ENCODE peak calls at places on chromosomes 6 and 20, in nine cellular contexts. J, Y, C, B, O, E, G, X and P are unnamed samples. For H3K4me1, the result is how much of the 10 kb centered on the place peaks cover.

GRCh38 chr20:6767536-6768227 is at the start of gene BMP2:
- DNase-seq in J (peak), Y (peak), C (no peak), B (peak), O (peak), E (peak), G (peak), X (no peak), P (no peak)

GRCh38 chr6:150567823-150568383 is 31.8 kb upstream of the PLEKHG1 start:
- DNase-seq in J (no peak), Y (peak), C (no peak), B (no peak), O (peak), E (no peak), G (no peak), X (no peak), P (no peak)

GRCh38 chr20:49471397-49471796 is 11.1 kb downstream of the KCNB1 start:
- DNase-seq in J (no peak), Y (no peak), C (no peak), B (no peak), O (no peak), E (no peak), G (no peak), X (no peak), P (no peak)

GRCh38 chr20:62122659-62123449 is 579 bp downstream of the LSM14B start:
- DNase-seq in J (peak), Y (peak), C (peak), B (peak), O (peak), E (no peak), G (peak), X (no peak), P (no peak)

GRCh38 chr6:111361648-111362047 is 121.4 kb downstream of the REV3L start:
- DNase-seq in J (peak), Y (peak), C (peak), B (no peak), O (peak), E (peak), G (no peak), X (no peak), P (no peak)

GRCh38 chr6:42441661-42442081 is 10.1 kb downstream of the TRERF1 start:
- DNase-seq in J (no peak), Y (peak), C (no peak), B (no peak), O (peak), E (peak), G (no peak), X (no peak), P (no peak)

GRCh38 chr6:12354499-12354898 is 64.3 kb downstream of the EDN1 start:
- DNase-seq in J (no peak), Y (peak), C (peak), B (peak), O (no peak), E (peak), G (no peak), X (no peak), P (no peak)

GRCh38 chr6:74731204-74731603 is 474.6 kb downstream of the COL12A1 start:
- DNase-seq in J (no peak), Y (no peak), C (no peak), B (no peak), O (no peak), E (no peak), G (no peak), X (no peak), P (no peak)

DNA sequence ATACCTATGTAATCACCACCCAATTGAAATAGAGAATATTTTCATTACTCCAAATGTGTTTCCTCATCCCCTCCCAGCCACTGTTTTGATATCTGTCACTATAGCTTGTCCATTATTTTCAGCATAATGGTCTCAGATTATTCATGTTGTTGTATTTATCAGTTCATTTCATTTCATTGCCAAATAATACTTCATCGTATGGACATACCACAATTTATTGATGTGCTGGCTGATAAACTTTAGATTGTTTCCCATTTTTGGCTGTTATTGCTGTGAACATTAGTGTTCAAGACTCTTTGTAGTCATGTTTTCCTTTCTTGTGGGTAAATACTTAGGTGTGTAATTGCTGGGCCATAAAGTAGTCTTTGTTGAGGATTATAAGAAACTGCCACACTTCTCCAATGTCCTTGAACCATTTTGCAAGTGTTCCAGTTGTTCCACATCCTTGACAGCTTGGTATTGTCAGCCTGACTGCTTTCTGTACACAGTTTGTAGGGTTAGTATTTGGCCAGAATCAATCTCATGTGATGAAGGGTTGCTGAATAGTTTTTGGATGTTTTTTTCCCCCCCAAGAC is 44.3 kb downstream of the JARID2 start:
- DNase-seq in J (no peak), Y (no peak), C (no peak), B (no peak), O (no peak), E (no peak), G (no peak), X (no peak), P (no peak)
- H3K4me1 ChIP-seq in J (under half), Y (under half), C (under half), B (under half), O (under half), E (under half), G (under half), X (half or more), P (under half)

DNA sequence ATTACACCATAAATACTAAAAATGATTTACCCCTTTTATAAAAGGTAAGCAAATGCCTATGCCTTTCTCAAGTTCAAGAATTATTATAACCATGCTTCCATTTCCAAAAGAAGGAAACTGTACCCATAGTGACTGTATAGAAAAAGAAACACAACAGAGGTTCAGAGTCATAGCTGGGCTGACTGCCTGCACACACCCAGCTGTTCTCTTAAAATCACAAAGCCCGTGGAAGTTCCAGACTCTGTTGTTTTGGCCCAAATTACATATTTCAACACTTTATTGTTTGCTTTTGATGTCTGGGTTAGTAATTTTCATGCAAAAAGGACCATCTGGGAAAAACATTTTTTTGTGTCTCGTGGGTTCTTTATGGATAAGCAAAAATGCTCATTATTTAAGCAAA is 99.2 kb downstream of the LCA5 start:
- DNase-seq in J (no peak), Y (no peak), C (no peak), B (no peak), O (no peak), E (no peak), G (no peak), X (no peak), P (no peak)
- H3K4me1 ChIP-seq in J (under half), Y (under half), C (under half), B (under half), O (under half), E (under half), G (under half), X (under half), P (under half)

GRCh38 chr6:90415178-90415577 is 118.5 kb upstream of the BACH2 start:
- DNase-seq in J (no peak), Y (no peak), C (no peak), B (no peak), O (no peak), E (no peak), G (no peak), X (no peak), P (no peak)

GRCh38 chr6:90414352-90414751 is 117.7 kb upstream of the BACH2 start:
- DNase-seq in J (no peak), Y (no peak), C (peak), B (no peak), O (no peak), E (no peak), G (no peak), X (no peak), P (no peak)

GRCh38 chr6:90420495-90420894 is 123.9 kb upstream of the BACH2 start:
- DNase-seq in J (no peak), Y (no peak), C (no peak), B (no peak), O (peak), E (no peak), G (no peak), X (no peak), P (no peak)

GRCh38 chr6:90416322-90416721 is 119.7 kb upstream of the BACH2 start:
- DNase-seq in J (no peak), Y (no peak), C (no peak), B (no peak), O (no peak), E (no peak), G (no peak), X (no peak), P (no peak)

DNA sequence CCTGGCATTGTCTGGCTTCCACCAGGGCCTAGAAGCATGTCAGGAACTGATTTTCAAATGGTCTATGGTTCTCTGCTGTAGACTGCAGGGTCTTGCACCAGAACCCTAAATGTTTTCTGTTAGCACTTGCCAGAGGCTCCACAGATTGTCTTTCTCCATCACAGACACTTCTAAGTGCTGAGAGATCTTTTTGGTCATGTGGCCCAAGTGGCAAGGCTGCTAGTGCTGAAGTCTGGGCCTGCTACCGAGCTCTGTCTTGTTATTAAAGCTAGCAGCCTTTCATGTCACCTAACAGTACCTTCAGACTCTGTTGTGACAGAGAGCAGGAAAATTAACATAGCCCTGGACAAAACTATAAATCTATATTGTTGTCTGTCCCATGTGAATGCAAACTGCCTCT is 120.7 kb upstream of the BACH2 start:
- DNase-seq in J (no peak), Y (no peak), C (no peak), B (no peak), O (peak), E (no peak), G (no peak), X (no peak), P (no peak)
- H3K4me1 ChIP-seq in J (under half), Y (under half), C (under half), B (under half), O (under half), E (under half), G (under half), X (under half), P (under half)

DNA sequence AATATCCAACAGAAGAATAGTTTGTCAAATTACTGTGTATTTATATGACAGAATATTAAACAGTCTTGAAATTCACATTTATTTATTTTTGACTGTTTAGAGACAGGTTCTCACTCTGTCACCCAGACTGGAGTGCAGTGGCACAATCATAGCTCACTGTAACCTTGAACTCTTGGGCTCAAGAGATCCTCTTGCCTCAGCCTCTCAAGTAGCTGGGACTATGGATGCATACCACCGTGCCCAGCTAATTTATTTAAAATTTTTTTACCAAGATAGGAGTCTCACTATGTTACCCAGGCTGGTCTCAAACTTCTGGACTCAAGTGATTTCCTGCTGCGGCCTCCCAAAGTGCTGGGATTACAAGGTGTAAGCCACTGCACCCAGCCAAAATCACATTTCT is 57.4 kb downstream of the NINL start:
- DNase-seq in J (no peak), Y (no peak), C (no peak), B (no peak), O (no peak), E (no peak), G (no peak), X (no peak), P (no peak)
- H3K4me1 ChIP-seq in J (under half), Y (under half), C (under half), B (under half), O (under half), E (under half), G (under half), X (under half), P (under half)